ENCODE peak calls at places on chromosomes 4 and X, in four cellular contexts. One of them, this sample, is unnamed.

GRCh38 chrX:38312436-38312835 is 14.9 kb downstream of the RPGR start:
- DNase-seq in WTC11: no peak
- DNase-seq in A549: peak
- DNase-seq in K562: no peak
- DNase-seq in this sample: no peak

GRCh38 chr4:19026281-19026680 is 1004.7 kb upstream of the LCORL start:
- DNase-seq in WTC11: no peak
- DNase-seq in A549: no peak
- DNase-seq in K562: no peak
- DNase-seq in this sample: no peak

GRCh38 chr4:98994474-98995182 is 893 bp upstream of the METAP1 start:
- DNase-seq in WTC11: no peak
- DNase-seq in A549: peak
- DNase-seq in K562: no peak
- DNase-seq in this sample: peak

GRCh38 chr4:185318679-185319078 is 77.0 kb downstream of the LRP2BP start:
- DNase-seq in WTC11: no peak
- DNase-seq in A549: peak
- DNase-seq in K562: peak
- DNase-seq in this sample: peak

GRCh38 chr4:76210502-76210901 is 3.1 kb downstream of the SCARB2 start:
- DNase-seq in WTC11: no peak
- DNase-seq in A549: no peak
- DNase-seq in K562: no peak
- DNase-seq in this sample: no peak

GRCh38 chr4:94339779-94340178 is 2.9 kb downstream of the HPGDS start:
- DNase-seq in WTC11: no peak
- DNase-seq in A549: no peak
- DNase-seq in K562: no peak
- DNase-seq in this sample: no peak

GRCh38 chr4:5959221-5959982 is 58.8 kb downstream of the C4orf50 start:
- DNase-seq in WTC11: no peak
- DNase-seq in A549: no peak
- DNase-seq in K562: no peak
- DNase-seq in this sample: no peak

GRCh38 chr4:37243061-37243460 is 1.5 kb upstream of the NWD2 start:
- DNase-seq in WTC11: peak
- DNase-seq in A549: no peak
- DNase-seq in K562: no peak
- DNase-seq in this sample: no peak

GRCh38 chrX:45860450-45860849 is 659.8 kb upstream of the DIPK2B start:
- DNase-seq in WTC11: no peak
- DNase-seq in A549: no peak
- DNase-seq in K562: no peak
- DNase-seq in this sample: no peak

GRCh38 chrX:110218591-110218990 is 99.3 kb downstream of the AMMECR1 start:
- DNase-seq in WTC11: no peak
- DNase-seq in A549: peak
- DNase-seq in K562: no peak
- DNase-seq in this sample: no peak

GRCh38 chr4:129323630-129324029 is 227.7 kb downstream of the C4orf33 start:
- DNase-seq in WTC11: no peak
- DNase-seq in A549: no peak
- DNase-seq in K562: no peak
- DNase-seq in this sample: no peak

DNA sequence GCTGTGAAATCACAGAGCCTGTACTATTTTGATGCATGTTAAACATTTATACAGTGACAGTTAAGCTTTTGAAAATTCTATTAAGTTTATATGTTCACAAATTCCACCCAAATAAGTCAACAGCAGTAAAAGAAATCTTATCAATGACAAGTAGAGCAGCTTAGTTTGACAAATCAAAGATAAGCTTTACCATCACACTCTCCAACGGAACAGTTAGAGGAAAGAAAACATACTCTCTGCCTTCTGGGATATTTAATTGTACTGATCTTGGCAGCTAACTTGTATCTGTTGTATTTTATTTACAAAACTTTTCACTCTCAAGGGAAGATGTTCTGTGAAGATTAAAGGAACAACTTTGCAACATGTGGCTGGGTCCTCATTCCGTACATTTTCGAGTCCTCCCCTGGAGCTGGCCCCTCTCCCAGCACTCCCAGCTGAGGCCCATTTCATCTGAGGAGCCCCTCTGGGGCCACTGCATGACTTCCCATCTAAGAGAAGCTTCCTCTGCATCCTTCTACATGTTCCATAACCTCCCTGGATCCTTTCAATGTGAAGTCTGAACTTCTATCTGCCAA is 74.4 kb downstream of the RPS3A start:
- DNase-seq in WTC11: no peak
- DNase-seq in A549: no peak
- DNase-seq in K562: no peak
- DNase-seq in this sample: no peak
- TF ChIP-seq NR3C1 in WTC11: no peak
- TF ChIP-seq NR3C1 in A549: no peak
- TF ChIP-seq NR3C1 in K562: no peak
- TF ChIP-seq NR3C1 in this sample: no peak

GRCh38 chrX:30489323-30489722 is 88.2 kb downstream of the TASL start:
- DNase-seq in WTC11: peak
- DNase-seq in A549: peak
- DNase-seq in K562: peak
- DNase-seq in this sample: peak

GRCh38 chrX:30493348-30493747 is 84.2 kb downstream of the TASL start:
- DNase-seq in WTC11: no peak
- DNase-seq in A549: no peak
- DNase-seq in K562: no peak
- DNase-seq in this sample: no peak

GRCh38 chrX:30483996-30484395 is 93.6 kb downstream of the TASL start:
- DNase-seq in WTC11: no peak
- DNase-seq in A549: no peak
- DNase-seq in K562: no peak
- DNase-seq in this sample: no peak

GRCh38 chrX:30488092-30488491 is 89.5 kb downstream of the TASL start:
- DNase-seq in WTC11: no peak
- DNase-seq in A549: peak
- DNase-seq in K562: no peak
- DNase-seq in this sample: no peak
- TF ChIP-seq NR3C1 in WTC11: no peak
- TF ChIP-seq NR3C1 in A549: no peak
- TF ChIP-seq NR3C1 in K562: no peak
- TF ChIP-seq NR3C1 in this sample: no peak

GRCh38 chr4:43512253-43512652 is 619.7 kb downstream of the GRXCR1 start:
- DNase-seq in WTC11: no peak
- DNase-seq in A549: no peak
- DNase-seq in K562: no peak
- DNase-seq in this sample: no peak
- TF ChIP-seq NR3C1 in WTC11: no peak
- TF ChIP-seq NR3C1 in A549: no peak
- TF ChIP-seq NR3C1 in K562: no peak
- TF ChIP-seq NR3C1 in this sample: no peak

DNA sequence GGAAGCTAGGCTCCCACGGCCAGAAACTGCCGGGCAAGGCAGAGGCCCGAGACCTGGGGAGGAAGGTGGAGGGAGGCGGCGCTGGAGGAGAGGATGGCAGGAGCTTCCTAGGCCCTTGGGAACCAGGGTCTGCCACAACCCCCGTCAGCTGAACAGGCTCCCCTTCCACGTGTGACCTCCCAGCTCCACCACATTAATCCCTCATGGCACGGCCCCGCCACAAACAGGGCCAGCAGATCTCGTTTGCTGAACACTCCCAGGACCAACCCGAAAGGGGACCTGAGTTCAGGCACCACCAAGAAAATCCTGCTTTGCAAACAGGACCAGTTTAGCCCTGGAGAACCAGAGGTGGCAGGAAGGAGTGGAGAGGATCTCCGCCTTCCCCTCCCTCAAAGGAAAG is 62.7 kb downstream of the FHDC1 start:
- DNase-seq in WTC11: no peak
- DNase-seq in A549: no peak
- DNase-seq in K562: no peak
- DNase-seq in this sample: no peak
- TF ChIP-seq NR3C1 in WTC11: no peak
- TF ChIP-seq NR3C1 in A549: no peak
- TF ChIP-seq NR3C1 in K562: no peak
- TF ChIP-seq NR3C1 in this sample: no peak

GRCh38 chr4:118290951-118291350 is 61.9 kb downstream of the PRSS12 start:
- DNase-seq in WTC11: no peak
- DNase-seq in A549: no peak
- DNase-seq in K562: no peak
- DNase-seq in this sample: no peak

GRCh38 chr4:118287691-118288090 is 65.1 kb downstream of the PRSS12 start:
- DNase-seq in WTC11: no peak
- DNase-seq in A549: no peak
- DNase-seq in K562: no peak
- DNase-seq in this sample: no peak

GRCh38 chr4:118288097-118288496 is 64.7 kb downstream of the PRSS12 start:
- DNase-seq in WTC11: no peak
- DNase-seq in A549: no peak
- DNase-seq in K562: no peak
- DNase-seq in this sample: no peak

GRCh38 chr4:118286685-118287084 is 66.1 kb downstream of the PRSS12 start:
- DNase-seq in WTC11: no peak
- DNase-seq in A549: no peak
- DNase-seq in K562: no peak
- DNase-seq in this sample: no peak

DNA sequence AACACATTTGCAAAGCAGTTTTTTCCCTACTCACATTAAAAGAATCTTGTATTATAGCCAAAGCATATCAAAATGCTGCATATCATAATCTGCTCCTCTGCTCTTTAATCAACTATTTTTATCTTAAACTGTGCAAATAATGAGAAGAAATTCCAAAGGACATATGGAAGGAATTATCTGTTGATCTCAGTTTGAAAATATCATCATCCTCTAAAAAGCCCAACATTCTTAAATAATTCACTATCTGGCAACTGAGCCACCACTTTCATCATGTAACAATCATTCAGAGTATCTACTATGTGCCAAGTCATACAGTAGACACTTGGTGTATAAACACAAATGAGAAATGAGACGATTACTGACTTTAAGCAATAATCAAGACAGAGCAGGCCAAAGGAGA is 63.0 kb downstream of the PRSS12 start:
- DNase-seq in WTC11: no peak
- DNase-seq in A549: no peak
- DNase-seq in K562: no peak
- DNase-seq in this sample: no peak
- TF ChIP-seq NR3C1 in WTC11: no peak
- TF ChIP-seq NR3C1 in A549: no peak
- TF ChIP-seq NR3C1 in K562: no peak
- TF ChIP-seq NR3C1 in this sample: no peak

DNA sequence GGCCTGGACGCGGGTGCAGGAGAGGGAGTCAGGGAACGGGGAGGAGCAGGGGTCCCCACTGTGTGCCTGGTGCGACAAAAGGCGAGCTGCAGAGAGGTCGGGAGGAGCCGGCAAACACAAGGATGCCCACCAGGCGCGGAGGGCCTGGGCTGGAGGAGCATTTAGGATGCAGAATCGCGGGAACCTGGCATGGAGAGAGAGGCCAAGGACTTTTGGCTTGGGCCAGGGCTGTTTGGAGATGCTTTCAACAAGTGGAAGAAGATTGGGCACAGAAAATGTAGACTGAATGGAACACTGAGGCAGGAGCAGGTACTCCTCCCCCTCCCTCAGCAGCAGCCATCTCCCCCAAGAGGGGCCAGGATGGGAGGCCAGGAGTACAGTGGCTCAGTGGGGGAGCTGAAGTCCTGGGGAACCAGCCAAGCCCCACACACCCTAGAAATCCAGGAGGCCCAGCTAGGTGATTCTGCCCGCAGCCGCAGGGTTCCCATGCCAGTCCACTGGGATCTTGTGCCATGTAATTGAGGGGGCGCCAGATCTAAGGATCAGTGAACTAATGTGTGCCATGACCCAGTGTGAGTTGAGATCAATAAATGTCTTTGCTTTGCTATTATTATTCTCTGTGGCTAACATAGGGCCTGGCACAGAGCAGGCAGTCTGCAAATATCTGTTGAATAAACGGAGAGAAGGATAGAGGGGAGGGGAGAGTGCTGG is 1.1 kb upstream of the ABLIM2 start:
- DNase-seq in WTC11: no peak
- DNase-seq in A549: no peak
- DNase-seq in K562: no peak
- DNase-seq in this sample: no peak
- TF ChIP-seq NR3C1 in WTC11: no peak
- TF ChIP-seq NR3C1 in A549: no peak
- TF ChIP-seq NR3C1 in K562: no peak
- TF ChIP-seq NR3C1 in this sample: no peak

GRCh38 chr4:55906323-55906722 is 42.4 kb upstream of the CEP135 start:
- DNase-seq in WTC11: no peak
- DNase-seq in A549: no peak
- DNase-seq in K562: no peak
- DNase-seq in this sample: no peak

GRCh38 chr4:55906999-55907398 is 41.7 kb upstream of the CEP135 start:
- DNase-seq in WTC11: no peak
- DNase-seq in A549: peak
- DNase-seq in K562: no peak
- DNase-seq in this sample: no peak

GRCh38 chr4:55910140-55910539 is 38.6 kb upstream of the CEP135 start:
- DNase-seq in WTC11: no peak
- DNase-seq in A549: no peak
- DNase-seq in K562: no peak
- DNase-seq in this sample: no peak

GRCh38 chr4:55907469-55907868 is 41.3 kb upstream of the CEP135 start:
- DNase-seq in WTC11: no peak
- DNase-seq in A549: no peak
- DNase-seq in K562: no peak
- DNase-seq in this sample: no peak

DNA sequence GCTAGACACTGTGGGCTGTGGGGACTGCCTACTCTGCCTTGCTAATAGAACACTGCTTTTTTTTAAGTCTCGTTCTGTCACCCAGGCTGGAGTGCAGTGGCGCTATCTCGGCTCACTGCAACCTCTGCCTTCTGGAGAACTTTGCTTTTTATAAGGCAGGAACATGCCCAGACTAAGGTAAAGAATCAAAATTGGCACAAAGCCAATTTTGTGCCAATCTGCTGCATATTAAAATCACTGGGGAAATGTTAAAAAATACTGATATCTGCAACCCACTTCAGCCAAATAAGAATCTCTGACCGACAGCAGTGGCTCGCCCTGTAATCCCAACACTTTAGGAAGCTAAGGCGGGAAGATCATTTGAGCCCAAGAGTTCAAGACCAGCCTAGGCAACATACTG is 36.5 kb upstream of the CEP135 start:
- DNase-seq in WTC11: no peak
- DNase-seq in A549: no peak
- DNase-seq in K562: no peak
- DNase-seq in this sample: no peak
- TF ChIP-seq NR3C1 in WTC11: no peak
- TF ChIP-seq NR3C1 in A549: no peak
- TF ChIP-seq NR3C1 in K562: no peak
- TF ChIP-seq NR3C1 in this sample: no peak